ENCODE peak calls at places on chromosomes 3 and 15, in five cellular contexts. One of them, this sample, is unnamed.

GRCh38 chr3:124230928-124231456 is 239.1 kb upstream of the ROPN1 start:
- DNase-seq in astrocyte of the spinal cord: no peak
- DNase-seq in psoas muscle: no peak
- DNase-seq in Panc1: no peak
- DNase-seq in AG04450: no peak
- DNase-seq in this sample: no peak

GRCh38 chr3:47865192-47865591 is 62.3 kb downstream of the DHX30 start:
- DNase-seq in astrocyte of the spinal cord: no peak
- DNase-seq in psoas muscle: peak; percentile 48
- DNase-seq in Panc1: no peak
- DNase-seq in AG04450: no peak
- DNase-seq in this sample: no peak

GRCh38 chr3:126523745-126524428 is at the start of gene CHST13:
- DNase-seq in astrocyte of the spinal cord: peak; percentile 8
- DNase-seq in psoas muscle: peak; percentile 62
- DNase-seq in Panc1: no peak
- DNase-seq in AG04450: no peak
- DNase-seq in this sample: peak; percentile 54

GRCh38 chr15:98719169-98719515 is 70.8 kb downstream of the IGF1R start:
- DNase-seq in astrocyte of the spinal cord: no peak
- DNase-seq in psoas muscle: no peak
- DNase-seq in Panc1: no peak
- DNase-seq in AG04450: no peak
- DNase-seq in this sample: no peak

GRCh38 chr3:99651561-99651960 is 13.2 kb downstream of the COL8A1 start:
- DNase-seq in astrocyte of the spinal cord: peak; percentile 77
- DNase-seq in psoas muscle: no peak
- DNase-seq in Panc1: no peak
- DNase-seq in AG04450: no peak
- DNase-seq in this sample: peak; percentile 54

GRCh38 chr15:76433798-76434400 is 97.3 kb downstream of the ISL2 start:
- DNase-seq in astrocyte of the spinal cord: peak; percentile 9
- DNase-seq in psoas muscle: no peak
- DNase-seq in Panc1: no peak
- DNase-seq in AG04450: no peak
- DNase-seq in this sample: no peak

GRCh38 chr15:48358229-48358641 is 27.0 kb downstream of the DUT start:
- DNase-seq in astrocyte of the spinal cord: peak; percentile 68
- DNase-seq in psoas muscle: no peak
- DNase-seq in Panc1: no peak
- DNase-seq in AG04450: no peak
- DNase-seq in this sample: no peak

GRCh38 chr3:111676177-111677021 is 81.3 kb upstream of the ZBED2 start:
- DNase-seq in astrocyte of the spinal cord: peak; percentile 75
- DNase-seq in psoas muscle: no peak
- DNase-seq in Panc1: no peak
- DNase-seq in AG04450: no peak
- DNase-seq in this sample: no peak

GRCh38 chr15:63344737-63345390 is 36.8 kb downstream of the CA12 start:
- DNase-seq in astrocyte of the spinal cord: no peak
- DNase-seq in psoas muscle: no peak
- DNase-seq in Panc1: no peak
- DNase-seq in AG04450: no peak
- DNase-seq in this sample: no peak

GRCh38 chr3:15983232-15983631 is 185.5 kb upstream of the ANKRD28 start:
- DNase-seq in astrocyte of the spinal cord: peak; percentile 58
- DNase-seq in psoas muscle: no peak
- DNase-seq in Panc1: no peak
- DNase-seq in AG04450: peak; percentile 49
- DNase-seq in this sample: no peak

GRCh38 chr15:81992523-81992922 is 53.3 kb downstream of the MEX3B start:
- DNase-seq in astrocyte of the spinal cord: no peak
- DNase-seq in psoas muscle: no peak
- DNase-seq in Panc1: no peak
- DNase-seq in AG04450: no peak
- DNase-seq in this sample: no peak

GRCh38 chr15:58777107-58777506 is 6.0 kb downstream of the MINDY2 start:
- DNase-seq in astrocyte of the spinal cord: no peak
- DNase-seq in psoas muscle: no peak
- DNase-seq in Panc1: no peak
- DNase-seq in AG04450: no peak
- DNase-seq in this sample: no peak

GRCh38 chr3:58041826-58042324 is 33.7 kb downstream of the FLNB start:
- DNase-seq in astrocyte of the spinal cord: peak; percentile 95
- DNase-seq in psoas muscle: no peak
- DNase-seq in Panc1: no peak
- DNase-seq in AG04450: peak; percentile 71
- DNase-seq in this sample: no peak

GRCh38 chr3:123300572-123300971 is 98.8 kb downstream of the SEC22A start:
- DNase-seq in astrocyte of the spinal cord: no peak
- DNase-seq in psoas muscle: no peak
- DNase-seq in Panc1: no peak
- DNase-seq in AG04450: no peak
- DNase-seq in this sample: no peak

GRCh38 chr3:144462337-144462736 is 490.7 kb downstream of the DIPK2A start:
- DNase-seq in astrocyte of the spinal cord: no peak
- DNase-seq in psoas muscle: no peak
- DNase-seq in Panc1: no peak
- DNase-seq in AG04450: no peak
- DNase-seq in this sample: no peak

GRCh38 chr15:77419050-77419835 is 661 bp downstream of the PEAK1 start:
- DNase-seq in astrocyte of the spinal cord: peak; percentile 20
- DNase-seq in psoas muscle: peak; percentile 73
- DNase-seq in Panc1: no peak
- DNase-seq in AG04450: no peak
- DNase-seq in this sample: peak; percentile 87

GRCh38 chr3:165355316-165355715 is 159.1 kb upstream of the SLITRK3 start:
- DNase-seq in astrocyte of the spinal cord: no peak
- DNase-seq in psoas muscle: no peak
- DNase-seq in Panc1: no peak
- DNase-seq in AG04450: no peak
- DNase-seq in this sample: no peak

GRCh38 chr15:42137461-42138261 is 18.8 kb downstream of the PLA2G4F start:
- DNase-seq in astrocyte of the spinal cord: peak; percentile 57
- DNase-seq in psoas muscle: no peak
- DNase-seq in Panc1: no peak
- DNase-seq in AG04450: no peak
- DNase-seq in this sample: no peak

GRCh38 chr3:13588221-13588701 is 39.3 kb downstream of the FBLN2 start:
- DNase-seq in astrocyte of the spinal cord: no peak
- DNase-seq in psoas muscle: no peak
- DNase-seq in Panc1: no peak
- DNase-seq in AG04450: no peak
- DNase-seq in this sample: no peak

GRCh38 chr3:38003371-38003816 is 12.8 kb downstream of the VILL start:
- DNase-seq in astrocyte of the spinal cord: peak; percentile 47
- DNase-seq in psoas muscle: peak; percentile 81
- DNase-seq in Panc1: no peak
- DNase-seq in AG04450: no peak
- DNase-seq in this sample: peak; percentile 44

GRCh38 chr3:48236531-48236930 is 4.4 kb upstream of the ZNF589 start:
- DNase-seq in astrocyte of the spinal cord: no peak
- DNase-seq in psoas muscle: no peak
- DNase-seq in Panc1: no peak
- DNase-seq in AG04450: no peak
- DNase-seq in this sample: no peak

GRCh38 chr3:16365454-16366128 is 100.6 kb downstream of the OXNAD1 start:
- DNase-seq in astrocyte of the spinal cord: no peak
- DNase-seq in psoas muscle: no peak
- DNase-seq in Panc1: no peak
- DNase-seq in AG04450: no peak
- DNase-seq in this sample: no peak

GRCh38 chr3:155504682-155505081 is 211.2 kb upstream of the STRIT1 start:
- DNase-seq in astrocyte of the spinal cord: no peak
- DNase-seq in psoas muscle: no peak
- DNase-seq in Panc1: no peak
- DNase-seq in AG04450: no peak
- DNase-seq in this sample: no peak

GRCh38 chr3:77524467-77524866 is 484.6 kb downstream of the ROBO2 start:
- DNase-seq in astrocyte of the spinal cord: no peak
- DNase-seq in psoas muscle: no peak
- DNase-seq in Panc1: no peak
- DNase-seq in AG04450: no peak
- DNase-seq in this sample: no peak

GRCh38 chr3:123791898-123792297 is 92.2 kb downstream of the MYLK start:
- DNase-seq in astrocyte of the spinal cord: peak; percentile 51
- DNase-seq in psoas muscle: no peak
- DNase-seq in Panc1: no peak
- DNase-seq in AG04450: no peak
- DNase-seq in this sample: no peak

GRCh38 chr3:133401374-133402135 is 1.7 kb downstream of the BFSP2 start:
- DNase-seq in astrocyte of the spinal cord: peak; percentile 70
- DNase-seq in psoas muscle: no peak
- DNase-seq in Panc1: no peak
- DNase-seq in AG04450: peak; percentile 43
- DNase-seq in this sample: no peak

GRCh38 chr15:60660290-60661051 is 181.5 kb upstream of the ICE2 start:
- DNase-seq in astrocyte of the spinal cord: peak; percentile 69
- DNase-seq in psoas muscle: no peak
- DNase-seq in Panc1: no peak
- DNase-seq in AG04450: no peak
- DNase-seq in this sample: no peak

GRCh38 chr3:197960694-197961581 is 921 bp downstream of the LMLN start:
- DNase-seq in astrocyte of the spinal cord: no peak
- DNase-seq in psoas muscle: no peak
- DNase-seq in Panc1: no peak
- DNase-seq in AG04450: no peak
- DNase-seq in this sample: no peak

GRCh38 chr15:36594556-36595090 is 15.2 kb downstream of the CDIN1 start:
- DNase-seq in astrocyte of the spinal cord: no peak
- DNase-seq in psoas muscle: no peak
- DNase-seq in Panc1: no peak
- DNase-seq in AG04450: no peak
- DNase-seq in this sample: no peak

GRCh38 chr15:88764448-88764847 is 38.8 kb upstream of the ACAN start:
- DNase-seq in astrocyte of the spinal cord: no peak
- DNase-seq in psoas muscle: no peak
- DNase-seq in Panc1: no peak
- DNase-seq in AG04450: no peak
- DNase-seq in this sample: no peak

GRCh38 chr3:4097801-4098200 is 205.4 kb upstream of the SETMAR start:
- DNase-seq in astrocyte of the spinal cord: no peak
- DNase-seq in psoas muscle: no peak
- DNase-seq in Panc1: no peak
- DNase-seq in AG04450: no peak
- DNase-seq in this sample: no peak

GRCh38 chr3:69838217-69838616 is 99.0 kb downstream of the MITF start:
- DNase-seq in astrocyte of the spinal cord: peak; percentile 91
- DNase-seq in psoas muscle: no peak
- DNase-seq in Panc1: no peak
- DNase-seq in AG04450: peak; percentile 94
- DNase-seq in this sample: no peak

GRCh38 chr3:194381460-194381875 is 11.9 kb upstream of the LRRC15 start:
- DNase-seq in astrocyte of the spinal cord: no peak
- DNase-seq in psoas muscle: no peak
- DNase-seq in Panc1: no peak
- DNase-seq in AG04450: no peak
- DNase-seq in this sample: no peak

DNA sequence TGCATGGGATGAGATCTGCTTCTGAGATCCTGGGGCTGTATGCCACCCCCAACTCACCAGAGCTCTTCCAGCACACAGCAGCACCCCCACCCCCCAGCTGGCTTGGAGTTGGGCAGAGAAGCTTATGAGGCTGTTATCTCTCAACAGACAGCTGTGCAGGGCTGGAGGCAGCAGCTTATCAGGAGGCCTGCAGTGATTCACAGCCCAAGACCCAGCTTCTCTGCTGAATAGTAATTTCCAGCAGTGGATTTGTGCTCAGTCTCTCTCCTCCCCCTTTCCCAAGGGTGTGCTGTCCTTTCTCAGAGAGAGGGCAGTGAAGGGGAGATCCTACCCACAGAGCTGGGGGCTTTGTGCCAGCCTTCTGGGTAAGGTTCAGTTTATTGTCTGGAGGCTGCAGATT is 2.1 kb downstream of the RPP25 start:
- DNase-seq in astrocyte of the spinal cord: peak; percentile 30
- DNase-seq in psoas muscle: no peak
- DNase-seq in Panc1: no peak
- DNase-seq in AG04450: peak; percentile 23
- DNase-seq in this sample: no peak
- H3K4me3 ChIP-seq in astrocyte of the spinal cord: no peak overlapping the region
- H3K4me3 ChIP-seq in psoas muscle: no peak overlapping the region
- H3K4me3 ChIP-seq in Panc1: peak overlapping the region; percentile 79
- H3K4me3 ChIP-seq in AG04450: no peak overlapping the region
- H3K4me3 ChIP-seq in this sample: no peak overlapping the region

DNA sequence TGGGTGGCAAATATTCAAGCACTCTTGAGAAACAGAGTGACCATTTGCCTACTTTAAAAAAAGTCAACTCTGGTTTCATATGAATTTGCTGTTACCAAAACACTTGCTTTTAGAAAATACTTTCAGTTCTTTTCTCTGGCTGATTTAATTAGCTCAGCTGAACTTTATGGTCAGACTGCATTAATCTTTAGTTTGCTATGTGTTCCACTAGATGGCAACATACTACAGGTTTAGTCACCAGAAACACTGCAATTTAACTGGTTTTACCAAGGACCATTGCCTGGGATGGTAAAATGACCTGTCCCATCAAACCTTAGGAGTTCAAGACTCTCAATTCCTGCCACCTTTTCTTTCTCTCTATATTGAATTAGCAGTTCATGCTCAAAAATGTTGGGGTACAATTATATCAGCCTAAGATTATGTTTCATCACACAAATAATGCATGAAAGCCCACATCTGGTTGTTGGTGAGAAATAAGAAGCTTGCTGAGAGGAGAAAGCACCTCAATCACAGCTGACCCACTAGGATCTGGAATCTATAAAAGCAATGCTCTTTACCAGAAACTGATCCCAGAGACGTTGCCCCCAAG is 14.2 kb downstream of the EIF4E3 start:
- DNase-seq in astrocyte of the spinal cord: peak; percentile 57
- DNase-seq in psoas muscle: no peak
- DNase-seq in Panc1: peak; percentile 27
- DNase-seq in AG04450: no peak
- DNase-seq in this sample: no peak
- TF ChIP-seq CTCF in astrocyte of the spinal cord: peak; percentile 58
- TF ChIP-seq CTCF in psoas muscle: peak; percentile 61
- TF ChIP-seq CTCF in Panc1: peak; percentile 57
- TF ChIP-seq CTCF in AG04450: peak; percentile 65
- TF ChIP-seq CTCF in this sample: peak; percentile 59

GRCh38 chr3:9769012-9769411 is 735 bp downstream of the CAMK1 start:
- DNase-seq in astrocyte of the spinal cord: no peak
- DNase-seq in psoas muscle: no peak
- DNase-seq in Panc1: no peak
- DNase-seq in AG04450: no peak
- DNase-seq in this sample: no peak
- H3K4me3 ChIP-seq in astrocyte of the spinal cord: peak overlapping the region; percentile 62
- H3K4me3 ChIP-seq in psoas muscle: peak overlapping the region; percentile 71
- H3K4me3 ChIP-seq in Panc1: peak overlapping the region; percentile 50
- H3K4me3 ChIP-seq in AG04450: peak overlapping the region; percentile 67
- H3K4me3 ChIP-seq in this sample: peak overlapping the region; percentile 89

DNA sequence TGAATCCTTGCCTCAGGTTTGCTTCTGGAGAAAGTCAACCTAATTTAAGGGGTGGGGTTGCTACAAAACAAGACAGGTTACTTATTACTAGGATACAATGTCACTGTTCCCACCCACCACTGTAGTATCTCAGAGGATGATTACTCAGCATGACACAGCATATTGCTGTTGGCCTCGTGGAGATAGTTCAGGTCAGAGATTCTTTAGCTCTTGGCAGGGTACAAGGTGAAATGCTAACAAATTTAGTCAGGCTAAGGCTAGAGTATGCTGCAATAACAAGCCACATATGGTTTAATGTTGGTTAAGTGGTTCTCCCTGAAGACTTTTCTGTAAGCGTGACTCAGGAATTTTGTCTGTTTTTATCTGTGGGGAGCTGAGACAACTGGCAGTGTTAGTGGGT is 161.8 kb downstream of the EDEM1 start:
- DNase-seq in astrocyte of the spinal cord: no peak
- DNase-seq in psoas muscle: no peak
- DNase-seq in Panc1: no peak
- DNase-seq in AG04450: no peak
- DNase-seq in this sample: no peak
- TF ChIP-seq CTCF in astrocyte of the spinal cord: no peak
- TF ChIP-seq CTCF in psoas muscle: no peak
- TF ChIP-seq CTCF in Panc1: no peak
- TF ChIP-seq CTCF in AG04450: no peak
- TF ChIP-seq CTCF in this sample: no peak

This sample was measured in left lung.